ENCODE peak calls at places on chromosomes 6 and 20, in ten cellular contexts. Q is effector memory CD4-positive, alpha-beta T cell; A is right atrium auricular region; J is tibial artery; T is psoas muscle; L is mucosa of descending colon; Z is suprapubic skin; I is PC-3; U is endothelial cell of umbilical vein; Y is ovary. N is an unnamed sample.

GRCh38 chr6:12403946-12404647 is 113.9 kb downstream of the EDN1 start:
- DNase-seq in Z (no peak), L (no peak), Y (no peak), J (no peak), I (no peak), U (no peak), T (no peak), Q (no peak), A (no peak), N (no peak)

GRCh38 chr6:25061289-25061945 is 125.7 kb upstream of the RIPOR2 start:
- DNase-seq in Q (no peak), U (no peak), L (no peak), Z (no peak), A (no peak), Y (no peak), I (no peak), J (no peak), T (no peak), N (peak; percentile 65)

GRCh38 chr6:83962592-83962991 is 71.0 kb upstream of the MRAP2 start:
- DNase-seq in L (no peak), U (no peak), Z (no peak), T (no peak), J (no peak), A (no peak), Q (no peak), Y (no peak), I (no peak), N (no peak)

GRCh38 chr6:121285041-121285440 is 49.2 kb downstream of the TBC1D32 start:
- DNase-seq in Z (no peak), Y (no peak), Q (no peak), A (no peak), I (no peak), U (no peak), T (no peak), L (no peak), J (no peak), N (no peak)

GRCh38 chr6:28683945-28684538 is 158.4 kb downstream of the GPX5 start:
- DNase-seq in U (peak; percentile 55), Q (no peak), I (peak; percentile 70), A (no peak), Y (no peak), J (no peak), L (no peak), T (no peak), Z (no peak), N (no peak)

GRCh38 chr6:36753671-36754485 is 56.3 kb downstream of the RAB44 start:
- DNase-seq in L (no peak), J (no peak), A (no peak), Y (no peak), U (no peak), Q (no peak), I (peak; percentile 36), Z (no peak), T (no peak), N (peak; percentile 0)

GRCh38 chr20:2804921-2805681 is 4.7 kb upstream of the CPXM1 start:
- DNase-seq in A (no peak), I (no peak), U (no peak), Q (no peak), J (no peak), T (no peak), L (no peak), Y (no peak), Z (no peak), N (no peak)

GRCh38 chr6:15090145-15090579 is 155.7 kb upstream of the JARID2 start:
- DNase-seq in J (peak; percentile 26), T (no peak), I (peak; percentile 37), Z (no peak), Y (no peak), L (no peak), U (no peak), Q (no peak), A (no peak), N (no peak)

GRCh38 chr6:12490904-12491571 is 200.9 kb downstream of the EDN1 start:
- DNase-seq in Y (no peak), U (peak; percentile 96), T (no peak), Q (no peak), I (peak; percentile 94), J (no peak), L (no peak), Z (no peak), A (no peak), N (no peak)

GRCh38 chr6:135008072-135008940 is 46.3 kb downstream of the HBS1L start:
- DNase-seq in I (no peak), A (no peak), Q (no peak), U (no peak), Y (no peak), J (no peak), Z (no peak), L (no peak), T (no peak), N (no peak)

GRCh38 chr20:36830791-36831691 is 44.9 kb upstream of the TLDC2 start:
- DNase-seq in Q (no peak), J (peak; percentile 82), L (peak; percentile 60), Y (peak; percentile 61), Z (no peak), A (peak; percentile 84), U (peak; percentile 89), T (peak; percentile 79), I (peak; percentile 34), N (peak; percentile 93)

GRCh38 chr20:25083141-25083772 is 1.3 kb upstream of the VSX1 start:
- DNase-seq in Q (no peak), L (no peak), U (no peak), Z (no peak), A (no peak), Y (no peak), T (peak; percentile 27), I (no peak), J (no peak), N (no peak)

GRCh38 chr20:25083773-25084615 is 2.1 kb upstream of the VSX1 start:
- DNase-seq in Z (no peak), Q (no peak), I (no peak), A (no peak), Y (no peak), J (no peak), L (no peak), U (no peak), T (peak; percentile 60), N (peak; percentile 66)

GRCh38 chr20:25081065-25081729 is 744 bp downstream of the VSX1 start:
- DNase-seq in U (no peak), T (peak; percentile 29), Q (no peak), J (no peak), Y (no peak), A (peak; percentile 42), L (no peak), Z (no peak), I (no peak), N (peak; percentile 65)

GRCh38 chr20:25082498-25082873 is 545 bp upstream of the VSX1 start:
- DNase-seq in L (no peak), J (no peak), Q (no peak), T (peak; percentile 52), Y (no peak), I (no peak), U (no peak), Z (no peak), A (peak; percentile 34), N (no peak)

GRCh38 chr20:25081730-25082497 is at the start of gene VSX1:
- DNase-seq in L (no peak), Q (no peak), U (no peak), Y (no peak), Z (no peak), I (no peak), J (no peak), T (peak; percentile 37), A (peak; percentile 30), N (no peak)
- H3K9me3 ChIP-seq in L (no peaks in the 10 kb centered on the region), Q (no peaks in the 10 kb centered on the region), U (no peaks in the 10 kb centered on the region), Y (no peaks in the 10 kb centered on the region), Z (no peaks in the 10 kb centered on the region), I (no peaks in the 10 kb centered on the region), J (no peaks in the 10 kb centered on the region), T (no peaks in the 10 kb centered on the region), A (no peaks in the 10 kb centered on the region), N (no peaks in the 10 kb centered on the region)

GRCh38 chr20:39795401-39796272 is 833.5 kb downstream of the DHX35 start:
- DNase-seq in J (peak; percentile 38), Z (no peak), Y (no peak), L (no peak), U (no peak), A (no peak), T (no peak), I (no peak), Q (no peak), N (peak; percentile 72)
- H3K9me3 ChIP-seq in J (no peaks in the 10 kb centered on the region), Z (no peaks in the 10 kb centered on the region), Y (no peaks in the 10 kb centered on the region), L (no peaks in the 10 kb centered on the region), U (no peaks in the 10 kb centered on the region), A (peaks cover 14% of the 10 kb centered on the region), T (peaks cover 2% of the 10 kb centered on the region), I (peaks cover 42% of the 10 kb centered on the region), Q (no peaks in the 10 kb centered on the region), N (no peaks in the 10 kb centered on the region)

GRCh38 chr20:56299362-56299761 is 50.8 kb downstream of the MC3R start:
- DNase-seq in T (no peak), Q (no peak), Y (no peak), U (no peak), L (no peak), A (no peak), J (no peak), I (no peak), Z (no peak), N (no peak)
- H3K9me3 ChIP-seq in T (no peaks in the 10 kb centered on the region), Q (no peaks in the 10 kb centered on the region), Y (no peaks in the 10 kb centered on the region), U (peaks cover 6% of the 10 kb centered on the region), L (no peaks in the 10 kb centered on the region), A (no peaks in the 10 kb centered on the region), J (no peaks in the 10 kb centered on the region), I (no peaks in the 10 kb centered on the region), Z (no peaks in the 10 kb centered on the region), N (no peaks in the 10 kb centered on the region)

GRCh38 chr6:4794140-4794707 is 18.0 kb downstream of the CDYL start:
- DNase-seq in U (no peak), Z (no peak), A (no peak), L (peak; percentile 58), Y (no peak), I (no peak), T (no peak), Q (no peak), J (no peak), N (peak; percentile 86)
- H3K9me3 ChIP-seq in U (no peaks in the 10 kb centered on the region), Z (peaks cover 1% of the 10 kb centered on the region), A (no peaks in the 10 kb centered on the region), L (no peaks in the 10 kb centered on the region), Y (no peaks in the 10 kb centered on the region), I (no peaks in the 10 kb centered on the region), T (no peaks in the 10 kb centered on the region), Q (no peaks in the 10 kb centered on the region), J (no peaks in the 10 kb centered on the region), N (no peaks in the 10 kb centered on the region)

GRCh38 chr6:113328886-113329381 is 528.2 kb upstream of the MARCKS start:
- DNase-seq in T (no peak), U (no peak), L (no peak), A (no peak), Q (no peak), Z (no peak), J (no peak), I (no peak), Y (no peak), N (peak; percentile 36)

GRCh38 chr6:113326781-113327180 is 530.4 kb upstream of the MARCKS start:
- DNase-seq in Q (no peak), A (no peak), L (no peak), I (no peak), J (no peak), Z (no peak), U (no peak), T (no peak), Y (no peak), N (no peak)

GRCh38 chr6:113329942-113330897 is 526.9 kb upstream of the MARCKS start:
- DNase-seq in T (no peak), I (no peak), J (no peak), U (no peak), Z (no peak), A (no peak), Y (no peak), Q (no peak), L (no peak), N (no peak)
- H3K9me3 ChIP-seq in T (no peaks in the 10 kb centered on the region), I (no peaks in the 10 kb centered on the region), J (no peaks in the 10 kb centered on the region), U (no peaks in the 10 kb centered on the region), Z (no peaks in the 10 kb centered on the region), A (no peaks in the 10 kb centered on the region), Y (no peaks in the 10 kb centered on the region), Q (no peaks in the 10 kb centered on the region), L (no peaks in the 10 kb centered on the region), N (no peaks in the 10 kb centered on the region)